ENCODE peak calls at places on chromosomes 2 and 18, in four cellular contexts. J is AG09319; M is stimulated activated naive CD8-positive, alpha-beta T cell treated with anti-CD3 and anti-CD28 coated beads, Interleukin-15, Interleukin-2, amounts not matched to agents 100 U/mL and 50 U/mL, for 24 hours; F is substantia nigra. Q is an unnamed sample.

GRCh38 chr2:191352536-191352935 is 107.3 kb downstream of the MYO1B start:
- DNase-seq in F (no peak), J (peak; percentile 49), M (no peak), Q (no peak)

GRCh38 chr2:37105150-37105549 is 20.8 kb downstream of the GPATCH11 start:
- DNase-seq in M (no peak), F (no peak), J (no peak), Q (no peak)

GRCh38 chr2:8525582-8526402 is 156.1 kb upstream of the ID2 start:
- DNase-seq in M (no peak), J (no peak), F (peak; percentile 29), Q (peak; percentile 35)

GRCh38 chr18:79582978-79583377 is 96.6 kb upstream of the CTDP1 start:
- DNase-seq in M (no peak), J (no peak), F (no peak), Q (no peak)

GRCh38 chr2:190551928-190552327 is 17.4 kb upstream of the NEMP2 start:
- DNase-seq in F (no peak), J (no peak), M (no peak), Q (no peak)

GRCh38 chr2:239598011-239598731 is 197.4 kb upstream of the HDAC4 start:
- DNase-seq in J (no peak), M (peak; percentile 14), F (no peak), Q (no peak)

GRCh38 chr2:37914340-37914739 is 10.7 kb upstream of the RMDN2 start:
- DNase-seq in J (no peak), M (no peak), F (no peak), Q (no peak)

GRCh38 chr2:106269591-106270291 is 75.6 kb upstream of the UXS1 start:
- DNase-seq in F (no peak), M (peak; percentile 28), J (no peak), Q (no peak)

GRCh38 chr2:85998071-85998991 is 107.4 kb downstream of the POLR1A start:
- DNase-seq in J (peak; percentile 49), F (no peak), M (no peak), Q (no peak)

GRCh38 chr2:38443021-38443541 is 66.0 kb upstream of the ATL2 start:
- DNase-seq in J (no peak), F (no peak), M (no peak), Q (no peak)

GRCh38 chr2:220075835-220076234 is 448.4 kb downstream of the SLC4A3 start:
- DNase-seq in J (no peak), F (no peak), M (no peak), Q (no peak)

GRCh38 chr2:160227252-160227651 is 27.2 kb upstream of the ITGB6 start:
- DNase-seq in J (no peak), M (no peak), F (no peak), Q (no peak)

GRCh38 chr2:850429-850828 is 100.2 kb upstream of the SNTG2 start:
- DNase-seq in M (no peak), F (no peak), J (no peak), Q (no peak)

GRCh38 chr2:46275995-46276394 is 21.2 kb upstream of the EPAS1 start:
- DNase-seq in M (peak; percentile 51), F (no peak), J (no peak), Q (no peak)

GRCh38 chr2:137942037-137942784 is 22.1 kb upstream of the HNMT start:
- DNase-seq in M (no peak), F (no peak), J (no peak), Q (no peak)

GRCh38 chr2:170155723-170156253 is 22.2 kb upstream of the MYO3B start:
- DNase-seq in F (no peak), M (no peak), J (no peak), Q (no peak)

GRCh38 chr18:35267809-35268208 is 22.2 kb downstream of the ZSCAN30 start:
- DNase-seq in J (no peak), F (no peak), M (peak; percentile 20), Q (no peak)

GRCh38 chr18:45197526-45197970 is 417.7 kb upstream of the SLC14A2 start:
- DNase-seq in M (no peak), F (no peak), J (no peak), Q (no peak)

GRCh38 chr2:203830294-203831055 is 37.1 kb upstream of the CTLA4 start:
- DNase-seq in F (no peak), J (no peak), M (peak; percentile 62), Q (no peak)

GRCh38 chr2:205210494-205210893 is 471.8 kb upstream of the NRP2 start:
- DNase-seq in J (no peak), F (no peak), M (no peak), Q (no peak)

GRCh38 chr2:239966848-239967136 is 58.4 kb downstream of the NDUFA10 start:
- DNase-seq in M (no peak), F (no peak), J (no peak), Q (no peak)

GRCh38 chr2:231370749-231371429 is 24.6 kb upstream of the B3GNT7 start:
- DNase-seq in J (no peak), F (no peak), M (no peak), Q (no peak)

GRCh38 chr2:134218928-134219707 is 34.8 kb upstream of the MGAT5 start:
- DNase-seq in M (peak; percentile 40), J (no peak), F (no peak), Q (no peak)

GRCh38 chr2:122236152-122236892 is 480.9 kb downstream of the TSN start:
- DNase-seq in F (no peak), J (peak; percentile 11), M (no peak), Q (no peak)

GRCh38 chr2:238433300-238433915 is 6.7 kb downstream of the ASB1 start:
- DNase-seq in M (no peak), F (no peak), J (no peak), Q (no peak)

GRCh38 chr2:18356676-18357075 is 203.8 kb downstream of the RDH14 start:
- DNase-seq in M (no peak), J (no peak), F (no peak), Q (no peak)

GRCh38 chr2:9310390-9310789 is 103.8 kb downstream of the ASAP2 start:
- DNase-seq in F (no peak), M (no peak), J (peak; percentile 55), Q (no peak)

GRCh38 chr18:48535956-48536355 is 2.9 kb upstream of the CTIF start:
- DNase-seq in J (no peak), M (no peak), F (no peak), Q (no peak)

GRCh38 chr2:42862669-42863185 is 70.3 kb upstream of the HAAO start:
- DNase-seq in F (no peak), M (no peak), J (no peak), Q (no peak)

GRCh38 chr2:189076572-189076971 is 102.4 kb downstream of the COL3A1 start:
- DNase-seq in J (no peak), M (no peak), F (no peak), Q (no peak)

GRCh38 chr18:48847807-48848486 is 102.8 kb downstream of the SMAD7 start:
- DNase-seq in F (no peak), M (no peak), J (no peak), Q (no peak)

GRCh38 chr2:219448099-219448775 is 13.6 kb downstream of the SPEG start:
- DNase-seq in F (no peak), J (no peak), M (peak; percentile 22), Q (peak; percentile 41)

GRCh38 chr18:68928762-68929675 is 131.1 kb downstream of the CCDC102B start:
- DNase-seq in J (no peak), F (no peak), M (no peak), Q (no peak)

GRCh38 chr2:97992836-97993825 is 2.6 kb downstream of the TMEM131 start:
- DNase-seq in J (no peak), M (no peak), F (no peak), Q (no peak)

GRCh38 chr18:2948038-2948437 is 64.9 kb downstream of the LPIN2 start:
- DNase-seq in J (no peak), M (no peak), F (no peak), Q (no peak)